ENCODE peak calls at places on chromosomes 13 and 19, in ten cellular contexts. M is body of pancreas; T is adrenal gland; B is CD8-positive, alpha-beta T cell; N is colonic mucosa; A is uterus; J is heart right ventricle; U is ascending aorta; H is heart left ventricle; X is Peyer's patch. S is an unnamed sample. For H3K4me1, the result is how much of the 10 kb centered on the place peaks cover.

GRCh38 chr13:113357529-113357928 is 6.4 kb downstream of the GRTP1 start:
- DNase-seq in N (no peak), T (no peak), B (no peak), X (no peak), J (no peak), M (no peak), U (no peak), H (no peak), A (no peak), S (no peak)

GRCh38 chr19:344625-345319 is at the start of gene MIER2:
- DNase-seq in B (peak), X (peak), A (peak), N (peak), U (peak), M (peak), H (peak), T (peak), J (peak), S (peak)

GRCh38 chr19:18650468-18651001 is 13.7 kb downstream of the KLHL26 start:
- DNase-seq in A (peak), U (peak), X (no peak), M (peak), N (peak), B (no peak), H (peak), J (peak), T (peak), S (peak)

GRCh38 chr13:68714292-68714691 is 1393.3 kb upstream of the ATXN8OS start:
- DNase-seq in A (no peak), U (no peak), J (no peak), X (no peak), B (no peak), M (no peak), H (no peak), N (no peak), T (no peak), S (no peak)

GRCh38 chr13:30293995-30294394 is 13.4 kb downstream of the KATNAL1 start:
- DNase-seq in X (no peak), N (no peak), H (no peak), T (no peak), A (no peak), J (no peak), U (no peak), M (no peak), B (no peak), S (no peak)

GRCh38 chr19:30608471-30608870 is 236.3 kb downstream of the ZNF536 start:
- DNase-seq in B (no peak), T (no peak), U (no peak), H (no peak), M (no peak), N (no peak), J (no peak), A (no peak), X (no peak), S (no peak)

GRCh38 chr13:43200307-43200706 is 176.9 kb downstream of the DNAJC15 start:
- DNase-seq in T (no peak), M (no peak), H (no peak), B (no peak), A (no peak), J (no peak), U (no peak), X (no peak), N (no peak), S (no peak)

GRCh38 chr19:14400913-14401312 is 18.2 kb downstream of the DDX39A start:
- DNase-seq in N (no peak), X (no peak), A (no peak), T (no peak), B (no peak), M (no peak), H (no peak), U (no peak), J (no peak), S (no peak)

GRCh38 chr19:48962029-48962848 is 2.9 kb upstream of the FTL start:
- DNase-seq in T (peak), A (no peak), X (peak), N (peak), U (no peak), H (peak), J (peak), B (peak), M (peak), S (no peak)

GRCh38 chr13:26327905-26328304 is 74.0 kb downstream of the CDK8 start:
- DNase-seq in M (no peak), A (no peak), H (no peak), N (no peak), J (no peak), B (no peak), T (no peak), U (no peak), X (no peak), S (no peak)

GRCh38 chr19:40273469-40274360 is 11.4 kb downstream of the AKT2 start:
- DNase-seq in J (no peak), M (no peak), A (no peak), T (no peak), U (no peak), H (no peak), X (no peak), B (no peak), N (no peak), S (no peak)

GRCh38 chr13:93771229-93771628 is 544.6 kb downstream of the GPC6 start:
- DNase-seq in X (no peak), J (no peak), B (no peak), U (no peak), H (no peak), T (no peak), A (no peak), N (no peak), M (no peak), S (no peak)

GRCh38 chr19:6103217-6103644 is 7.1 kb downstream of the RFX2 start:
- DNase-seq in B (no peak), H (peak), M (peak), J (peak), A (peak), X (no peak), U (peak), T (peak), N (no peak), S (peak)

GRCh38 chr19:33193864-33194362 is at the start of gene LRP3:
- DNase-seq in U (no peak), A (peak), X (no peak), T (peak), H (peak), M (peak), B (no peak), N (peak), J (peak), S (no peak)

GRCh38 chr13:114068723-114069322 is 63.6 kb downstream of the RASA3 start:
- DNase-seq in X (no peak), A (peak), B (no peak), U (no peak), H (peak), M (peak), N (no peak), J (no peak), T (no peak), S (no peak)

GRCh38 chr13:112059457-112060317 is 7.3 kb upstream of the SOX1 start:
- DNase-seq in U (no peak), H (no peak), T (no peak), J (no peak), A (no peak), X (no peak), M (no peak), B (no peak), N (no peak), S (no peak)

GRCh38 chr19:48630289-48631036 is 6.7 kb downstream of the DBP start:
- DNase-seq in J (peak), T (peak), M (peak), N (peak), A (peak), U (peak), X (no peak), H (peak), B (no peak), S (peak)

GRCh38 chr13:77521595-77522367 is 13.7 kb upstream of the SCEL start:
- DNase-seq in H (no peak), A (no peak), M (peak), X (no peak), U (no peak), B (no peak), N (no peak), J (no peak), T (no peak), S (no peak)

GRCh38 chr13:42574435-42575311 is 721 bp downstream of the TNFSF11 start:
- DNase-seq in U (no peak), X (peak), H (no peak), N (no peak), A (no peak), J (no peak), M (no peak), T (no peak), B (no peak), S (no peak)

GRCh38 chr19:4329858-4330257 is 8.8 kb downstream of the STAP2 start:
- DNase-seq in M (no peak), B (no peak), H (no peak), J (no peak), T (peak), N (no peak), U (no peak), X (no peak), A (no peak), S (no peak)

GRCh38 chr13:30266751-30267150 is 40.6 kb downstream of the KATNAL1 start:
- DNase-seq in H (no peak), N (no peak), B (no peak), J (no peak), T (no peak), M (no peak), A (no peak), U (no peak), X (no peak), S (no peak)

GRCh38 chr13:20716951-20717350 is 13.5 kb downstream of the IL17D start:
- DNase-seq in T (no peak), J (no peak), M (no peak), N (no peak), U (no peak), A (no peak), H (no peak), X (no peak), B (no peak), S (no peak)

GRCh38 chr13:46288570-46289259 is 77.0 kb downstream of the LRRC63 start:
- DNase-seq in T (no peak), H (no peak), X (no peak), M (no peak), B (no peak), U (no peak), A (no peak), J (no peak), N (no peak), S (no peak)

GRCh38 chr19:16319466-16319865 is 5.2 kb upstream of the KLF2 start:
- DNase-seq in X (peak), T (no peak), M (no peak), U (no peak), N (no peak), B (peak), J (no peak), H (peak), A (no peak), S (no peak)

GRCh38 chr13:39451860-39452301 is 151.1 kb downstream of the LHFPL6 start:
- DNase-seq in M (peak), H (peak), B (no peak), U (no peak), N (no peak), X (no peak), T (peak), A (no peak), J (peak), S (no peak)

GRCh38 chr19:42433503-42434260 is 6.5 kb upstream of the LIPE start:
- DNase-seq in U (no peak), B (peak), T (peak), A (peak), J (peak), N (peak), X (peak), H (peak), M (peak), S (peak)

GRCh38 chr13:102440259-102440936 is 38.5 kb upstream of the FGF14 start:
- DNase-seq in X (no peak), B (no peak), M (peak), N (peak), J (no peak), A (no peak), U (no peak), T (no peak), H (no peak), S (no peak)

GRCh38 chr13:34462843-34463242 is 479.2 kb upstream of the NBEA start:
- DNase-seq in A (no peak), T (no peak), X (no peak), B (no peak), J (peak), U (no peak), H (no peak), N (no peak), M (no peak), S (no peak)

GRCh38 chr13:37102896-37103295 is 2.6 kb downstream of the CSNK1A1L start:
- DNase-seq in N (no peak), X (no peak), U (no peak), M (no peak), H (no peak), T (no peak), J (no peak), B (no peak), A (no peak), S (no peak)
- H3K4me1 ChIP-seq in N (under half), X (under half), U (under half), M (under half), H (under half), T (under half), J (under half), B (under half), A (under half), S (under half)

GRCh38 chr19:52959613-52960295 is 2.9 kb downstream of the ZNF816 start:
- DNase-seq in U (no peak), N (no peak), B (no peak), J (no peak), X (no peak), A (no peak), T (no peak), H (no peak), M (no peak), S (no peak)
- TF ChIP-seq CTCF in U (no peak), N (no peak), B (no peak), J (no peak), X (no peak), A (no peak), T (no peak), H (no peak), M (no peak), S (no peak)

DNA sequence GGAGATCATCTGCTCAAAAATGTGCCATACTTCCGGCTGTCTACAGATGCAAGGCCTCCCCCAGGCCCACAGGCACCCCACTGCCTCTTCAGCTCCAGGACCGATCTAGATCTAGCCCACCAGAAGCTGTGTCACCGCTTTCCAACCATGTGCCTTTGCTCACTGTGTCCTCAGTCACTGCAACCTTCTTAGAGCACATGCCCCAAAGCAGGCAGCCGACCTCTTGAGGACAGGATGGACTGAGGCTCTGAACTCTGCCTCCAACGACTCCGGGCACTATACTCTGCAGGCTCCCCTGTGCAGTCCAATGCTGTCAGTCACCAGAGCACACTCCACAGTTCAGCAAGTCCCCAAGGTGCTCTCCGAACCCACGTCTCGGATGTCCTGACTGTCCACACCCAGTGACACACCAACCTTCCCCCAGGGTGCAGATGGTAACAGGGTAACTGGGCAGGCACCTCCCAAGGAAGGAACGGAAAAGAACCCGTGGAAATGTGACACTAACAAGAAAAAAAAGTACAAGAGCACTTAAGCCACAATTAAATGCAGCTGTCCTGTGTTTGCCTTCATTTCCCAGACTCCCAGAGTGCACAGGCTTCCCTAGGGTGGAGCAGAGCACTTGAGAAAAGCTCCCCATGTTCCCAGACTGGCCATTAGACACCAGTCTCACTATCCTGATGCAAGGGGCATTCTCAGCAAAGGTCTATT is 4.8 kb downstream of the STK24 start:
- DNase-seq in X (peak), N (peak), H (peak), T (no peak), B (no peak), M (no peak), A (no peak), U (no peak), J (no peak), S (no peak)
- H3K4me3 ChIP-seq in X (peak), N (no peak), H (no peak), T (no peak), B (no peak), M (no peak), A (no peak), U (no peak), J (no peak), S (no peak)

DNA sequence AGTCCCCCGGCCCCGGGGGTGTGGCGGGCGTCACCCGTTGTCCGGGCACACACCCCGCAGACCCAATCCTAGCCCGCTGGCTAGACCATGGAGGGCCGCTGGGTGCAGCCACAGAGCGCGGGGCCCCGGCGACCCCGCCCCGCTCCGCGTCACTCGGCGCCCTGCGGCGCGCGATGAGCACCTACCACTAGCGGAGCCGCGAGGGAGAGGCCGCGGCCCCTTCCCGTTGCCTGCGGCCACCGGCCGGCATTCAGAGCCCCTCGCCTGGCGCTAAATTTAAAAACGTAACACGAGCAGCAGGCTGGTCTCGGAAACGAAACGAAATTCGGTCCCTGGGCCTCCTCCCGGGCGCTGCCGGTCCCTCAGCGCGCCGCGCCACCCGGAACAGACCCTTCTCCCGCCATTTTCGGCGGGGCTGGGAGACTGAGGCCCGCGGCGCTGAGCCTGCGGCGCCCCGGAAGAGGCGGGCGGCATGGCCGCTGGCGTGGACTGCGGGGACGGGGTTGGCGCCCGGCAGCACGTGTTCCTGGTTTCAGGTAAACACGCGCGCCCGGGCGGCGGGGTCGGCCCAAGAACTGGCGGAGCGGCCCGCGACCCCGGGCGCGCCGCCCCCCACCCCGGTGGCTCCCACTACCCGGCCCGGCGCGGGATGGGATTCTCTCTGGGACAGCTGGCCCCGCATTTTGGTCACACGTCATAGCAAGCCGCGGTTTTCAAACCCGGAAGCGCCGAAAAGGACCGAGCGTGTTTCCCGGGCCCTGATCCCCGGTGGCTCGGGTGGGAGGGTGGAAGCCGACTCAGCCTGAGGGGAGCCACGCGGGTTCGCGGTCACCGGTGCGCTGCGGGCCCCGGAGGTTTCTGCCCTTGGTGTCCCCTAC is at the start of gene RNASEH2B:
- DNase-seq in X (peak), J (peak), B (peak), U (no peak), M (peak), H (peak), N (peak), A (peak), T (peak), S (peak)
- H3K4me1 ChIP-seq in X (under half), J (under half), B (under half), U (under half), M (under half), H (under half), N (under half), A (under half), T (under half), S (under half)

GRCh38 chr19:38374332-38375097 is at the start of gene PSMD8:
- DNase-seq in J (peak), H (peak), T (peak), B (peak), M (peak), U (peak), X (peak), A (peak), N (peak), S (peak)
- TF ChIP-seq CTCF in J (peak), H (no peak), T (no peak), B (no peak), M (no peak), U (peak), X (peak), A (no peak), N (no peak), S (no peak)

DNA sequence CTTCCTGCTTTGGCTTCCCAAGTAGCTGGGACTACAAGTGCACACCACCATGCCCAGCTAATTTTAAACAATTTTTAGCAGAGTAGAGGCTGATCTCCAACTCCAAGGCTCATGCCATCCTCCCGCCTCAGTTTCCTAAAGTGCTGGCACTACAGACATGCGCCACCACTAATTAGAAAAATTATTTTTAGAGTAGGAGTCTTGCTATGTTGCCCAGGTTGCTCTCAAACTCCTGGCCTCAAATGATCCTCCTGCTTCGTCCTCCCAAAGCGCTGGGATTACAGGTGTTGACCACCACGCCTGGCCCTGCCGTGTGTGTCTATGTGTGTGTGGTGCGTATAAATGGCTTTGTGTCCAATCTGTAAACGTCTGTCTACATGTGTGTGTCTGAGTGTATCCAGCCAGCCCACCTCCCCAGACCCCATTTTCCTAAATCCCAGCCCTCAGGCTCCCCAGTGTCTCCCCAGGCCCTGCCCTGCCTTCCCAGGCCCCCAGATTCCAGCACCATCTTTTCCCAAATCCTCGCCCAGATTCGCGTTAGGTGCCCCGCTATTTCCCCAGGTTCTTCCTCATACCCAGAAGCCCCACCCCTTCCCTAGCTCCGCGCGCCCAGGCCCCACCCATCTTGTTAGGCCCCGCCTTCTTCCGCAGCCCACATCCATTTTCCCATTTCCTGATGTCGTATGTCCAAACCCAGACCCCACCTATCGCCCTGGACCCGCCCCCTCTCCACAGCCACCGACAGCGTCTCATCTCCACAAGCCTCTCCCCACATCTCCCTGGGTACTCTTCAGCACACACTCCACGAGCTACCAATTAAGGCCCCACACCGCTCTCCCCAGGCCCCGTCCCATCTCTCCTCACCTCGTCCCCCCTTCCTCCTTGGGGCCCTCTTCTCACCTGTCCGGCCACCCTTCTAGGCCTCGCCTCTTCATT is 24.9 kb downstream of the SLC8A2 start:
- DNase-seq in T (no peak), M (no peak), X (no peak), B (no peak), A (peak), N (peak), H (no peak), J (no peak), U (no peak), S (no peak)
- H3K4me3 ChIP-seq in T (no peak), M (no peak), X (peak), B (peak), A (no peak), N (no peak), H (no peak), J (no peak), U (no peak), S (peak)

GRCh38 chr19:55358493-55358892 is 4.0 kb upstream of the COX6B2 start:
- DNase-seq in N (no peak), U (no peak), B (no peak), A (no peak), J (no peak), H (no peak), X (no peak), M (no peak), T (no peak), S (no peak)
- H3K4me1 ChIP-seq in N (under half), U (under half), B (under half), A (under half), J (under half), H (under half), X (under half), M (under half), T (under half), S (under half)

DNA sequence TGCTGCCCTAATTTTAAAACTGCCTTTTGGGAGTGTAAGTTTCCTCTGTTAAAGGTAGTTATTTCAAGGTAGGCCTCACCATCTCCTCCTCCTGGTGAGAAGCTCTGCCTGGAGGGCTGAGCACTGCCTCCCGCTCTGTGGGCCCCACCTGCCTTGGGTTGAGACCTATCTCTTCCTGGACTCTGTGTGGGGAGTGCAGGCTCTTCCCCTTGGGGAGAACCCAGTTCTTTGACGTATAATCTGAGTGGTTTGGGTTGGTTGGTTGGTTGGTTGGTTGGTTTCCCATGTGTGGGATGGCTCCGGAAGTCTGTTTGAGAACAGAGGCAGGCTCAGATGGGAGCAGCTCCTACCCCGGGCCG is 39.1 kb downstream of the ACTN4 start:
- DNase-seq in M (no peak), N (no peak), B (no peak), U (no peak), A (no peak), H (no peak), J (no peak), X (no peak), T (no peak), S (no peak)
- TF ChIP-seq CTCF in M (no peak), N (no peak), B (no peak), U (no peak), A (no peak), H (no peak), J (no peak), X (no peak), T (no peak), S (no peak)